ENCODE peak calls at places on chromosomes 16 and 17, in seven cellular contexts. T, H, K, N, M, U and L are unnamed samples.

GRCh38 chr17:34652001-34652400 is 72.6 kb downstream of the TMEM132E start:
- DNase-seq in M (peak), N (no peak), H (no peak), T (no peak), K (no peak), U (no peak), L (no peak)

GRCh38 chr16:72847187-72848044 is 200.5 kb downstream of the ZFHX3 start:
- DNase-seq in N (peak), H (no peak), K (peak), M (no peak), U (no peak), T (peak), L (no peak)

GRCh38 chr17:57880086-57880456 is 30.2 kb upstream of the MRPS23 start:
- DNase-seq in H (no peak), M (no peak), N (no peak), T (no peak), K (no peak), U (no peak), L (no peak)

GRCh38 chr17:5758651-5759050 is 174.3 kb upstream of the NLRP1 start:
- DNase-seq in M (no peak), H (no peak), U (no peak), K (peak), T (peak), N (no peak), L (peak)

GRCh38 chr17:74513987-74514631 is 17.2 kb downstream of the CD300LB start:
- DNase-seq in N (no peak), K (peak), M (no peak), H (no peak), T (peak), U (no peak), L (peak)

GRCh38 chr17:41178341-41178740 is 320 bp upstream of the KRTAP4-2 start:
- DNase-seq in H (no peak), M (no peak), T (no peak), U (no peak), N (no peak), K (no peak), L (no peak)

GRCh38 chr17:42475853-42476252 is 17.2 kb downstream of the ATP6V0A1 start:
- DNase-seq in T (no peak), U (no peak), M (no peak), K (no peak), N (no peak), H (no peak), L (no peak)

GRCh38 chr17:79800325-79801155 is 3.7 kb upstream of the CBX8 start:
- DNase-seq in M (peak), N (peak), T (peak), K (peak), U (no peak), H (no peak), L (no peak)

GRCh38 chr17:34146440-34147043 is 108.5 kb upstream of the CCL2 start:
- DNase-seq in U (peak), N (peak), T (no peak), K (peak), H (no peak), M (no peak), L (no peak)

GRCh38 chr16:27642753-27643152 is 92.8 kb downstream of the KATNIP start:
- DNase-seq in H (no peak), N (no peak), K (peak), M (no peak), T (peak), U (no peak), L (no peak)

GRCh38 chr16:57725077-57725953 is 10.3 kb upstream of the KATNB1 start:
- DNase-seq in K (no peak), U (no peak), T (no peak), N (no peak), M (no peak), H (no peak), L (no peak)

GRCh38 chr16:81595676-81596292 is 151.2 kb downstream of the CMIP start:
- DNase-seq in N (no peak), T (no peak), H (no peak), M (no peak), U (no peak), K (no peak), L (no peak)

GRCh38 chr17:19002805-19003542 is 1.6 kb downstream of the FAM83G start:
- DNase-seq in M (no peak), T (peak), N (no peak), U (peak), H (no peak), K (no peak), L (no peak)

GRCh38 chr16:53864819-53865491 is 161.0 kb downstream of the FTO start:
- DNase-seq in U (no peak), M (no peak), T (peak), K (no peak), N (no peak), H (no peak), L (no peak)

GRCh38 chr17:34715504-34715903 is 136.1 kb downstream of the TMEM132E start:
- DNase-seq in H (no peak), N (no peak), U (no peak), M (no peak), T (no peak), K (peak), L (no peak)

GRCh38 chr16:2032285-2033056 is 5.8 kb downstream of the NHERF2 start:
- DNase-seq in K (no peak), U (no peak), T (no peak), H (peak), N (no peak), M (no peak), L (no peak)

GRCh38 chr16:79497951-79498350 is 102.6 kb downstream of the MAF start:
- DNase-seq in H (no peak), K (no peak), U (no peak), T (no peak), N (no peak), M (no peak), L (no peak)

GRCh38 chr17:72332367-72332766 is 211.5 kb downstream of the SOX9 start:
- DNase-seq in U (no peak), M (no peak), N (peak), K (no peak), T (no peak), H (no peak), L (peak)

GRCh38 chr17:27339198-27339835 is 45.4 kb downstream of the WSB1 start:
- DNase-seq in H (no peak), T (no peak), N (no peak), M (no peak), K (no peak), U (no peak), L (peak)

GRCh38 chr16:87836844-87837581 is 32.3 kb downstream of the SLC7A5 start:
- DNase-seq in T (peak), K (no peak), M (no peak), N (no peak), H (no peak), U (no peak), L (no peak)
- TF ChIP-seq CTCF in T (no peak), K (no peak), M (no peak), N (no peak), H (no peak), U (no peak), L (no peak)

GRCh38 chr17:9824797-9825338 is 856 bp upstream of the GLP2R start:
- DNase-seq in M (no peak), N (no peak), U (no peak), H (no peak), T (no peak), K (no peak), L (no peak)

GRCh38 chr17:9825751-9826150 is at the start of gene GLP2R:
- DNase-seq in H (no peak), T (no peak), U (no peak), M (no peak), K (no peak), N (no peak), L (no peak)

GRCh38 chr17:9828296-9829059 is 2.8 kb downstream of the GLP2R start:
- DNase-seq in M (no peak), T (peak), N (no peak), K (no peak), H (peak), U (no peak), L (no peak)

GRCh38 chr17:9821921-9822320 is at the start of gene GSG1L2:
- DNase-seq in T (no peak), K (no peak), H (no peak), N (no peak), M (no peak), U (no peak), L (no peak)

DNA sequence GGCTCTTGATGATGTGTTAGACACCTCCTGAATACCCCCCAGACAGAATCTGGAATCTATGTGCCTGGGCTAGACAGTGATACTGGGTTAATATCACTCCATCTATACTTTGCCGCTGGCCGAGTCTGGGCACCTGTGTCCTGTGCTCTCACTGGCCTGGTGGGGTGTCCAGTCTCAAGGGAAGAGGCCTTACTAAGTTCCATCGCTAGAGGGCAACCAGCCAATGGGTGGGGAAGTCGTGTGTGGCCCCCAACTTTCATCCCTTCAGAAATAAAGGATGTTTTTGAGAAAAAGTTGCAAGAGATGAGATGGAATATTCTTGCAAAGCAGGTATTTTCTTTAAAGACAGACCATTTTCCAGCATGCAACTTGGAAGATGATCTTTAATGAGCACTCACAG is 1.6 kb upstream of the GLP2R start:
- DNase-seq in U (no peak), H (no peak), K (no peak), N (no peak), M (no peak), T (no peak), L (no peak)
- TF ChIP-seq CTCF in U (no peak), H (no peak), K (peak), N (peak), M (no peak), T (peak), L (no peak)

DNA sequence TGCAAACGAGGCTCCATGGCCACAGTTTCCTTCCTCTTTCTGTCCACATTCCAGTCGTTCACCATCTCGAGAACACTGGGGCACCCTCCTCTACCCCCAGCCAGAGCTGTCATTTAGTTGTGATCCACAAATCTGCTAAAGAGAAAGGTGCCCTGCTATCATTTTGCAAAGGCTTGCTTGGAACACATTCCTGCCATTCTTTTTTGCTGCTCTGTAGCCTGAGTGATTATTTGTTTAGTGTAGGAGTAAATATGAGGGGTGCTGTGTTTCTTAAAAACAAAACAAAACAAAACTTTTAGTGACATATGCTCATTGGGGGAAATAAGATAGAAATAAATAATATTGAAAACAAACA is 166.7 kb downstream of the PRKCA start:
- DNase-seq in T (no peak), N (no peak), U (no peak), K (no peak), H (no peak), M (no peak), L (no peak)
- TF ChIP-seq CTCF in T (no peak), N (no peak), U (no peak), K (no peak), H (no peak), M (no peak), L (no peak)

GRCh38 chr17:83191388-83192160 is 112.2 kb downstream of the METRNL start:
- DNase-seq in N (no peak), H (peak), T (no peak), M (peak), K (no peak), U (no peak), L (no peak)
- TF ChIP-seq CTCF in N (no peak), H (no peak), T (no peak), M (no peak), K (no peak), U (no peak), L (no peak)